ENCODE peak calls at places on chromosomes 5 and 9, in five cellular contexts. R is fibroblast of the aortic adventitia, P is cardiac muscle cell, K is Peyer's patch, C is RWPE2. E is an unnamed sample.

GRCh38 chr5:55923177-55923872 is 71.4 kb downstream of the IL6ST start:
- DNase-seq in C (no peak), K (no peak), P (no peak), R (no peak), E (no peak)

GRCh38 chr9:133673260-133673658 is 37.1 kb downstream of the DBH start:
- DNase-seq in K (no peak), C (no peak), P (no peak), R (no peak), E (no peak)

GRCh38 chr9:84673806-84674205 is 4.3 kb downstream of the NTRK2 start:
- DNase-seq in K (no peak), C (no peak), R (no peak), P (no peak), E (no peak)

GRCh38 chr5:54007822-54008777 is 302.3 kb downstream of the ARL15 start:
- DNase-seq in C (no peak), K (no peak), R (peak), P (peak), E (no peak)

GRCh38 chr5:21817668-21818419 is 1035.3 kb downstream of the CDH12 start:
- DNase-seq in P (peak), K (no peak), C (no peak), R (peak), E (no peak)

GRCh38 chr9:130536594-130537215 is 42.7 kb upstream of the FUBP3 start:
- DNase-seq in P (no peak), R (no peak), C (no peak), K (no peak), E (no peak)

GRCh38 chr5:111385970-111386831 is 126.1 kb downstream of the STARD4 start:
- DNase-seq in C (no peak), P (no peak), R (no peak), K (no peak), E (no peak)

GRCh38 chr5:107483625-107484024 is 187.1 kb downstream of the EFNA5 start:
- DNase-seq in C (no peak), R (no peak), K (no peak), P (no peak), E (no peak)

GRCh38 chr9:122127396-122127798 is 32.2 kb downstream of the NDUFA8 start:
- DNase-seq in P (no peak), C (no peak), R (no peak), K (no peak), E (no peak)

GRCh38 chr5:87327998-87328397 is 60.3 kb downstream of the RASA1 start:
- DNase-seq in K (no peak), C (no peak), P (no peak), R (peak), E (no peak)

GRCh38 chr5:9498541-9499497 is 47.1 kb downstream of the SEMA5A start:
- DNase-seq in P (peak), K (no peak), R (peak), C (no peak), E (no peak)

GRCh38 chr5:160469156-160470144 is 47.8 kb downstream of the PTTG1 start:
- DNase-seq in R (no peak), C (no peak), K (no peak), P (no peak), E (no peak)

GRCh38 chr9:92762781-92763708 is 1.6 kb downstream of the BICD2 start:
- DNase-seq in K (no peak), P (no peak), C (no peak), R (no peak), E (no peak)

GRCh38 chr9:35051069-35051967 is 21.1 kb downstream of the VCP start:
- DNase-seq in R (peak), P (peak), K (peak), C (no peak), E (no peak)

GRCh38 chr9:3768698-3769458 is 243.1 kb upstream of the RFX3 start:
- DNase-seq in C (no peak), R (peak), P (peak), K (no peak), E (no peak)

GRCh38 chr5:142803428-142804111 is 33.4 kb downstream of the ARHGAP26 start:
- DNase-seq in C (no peak), P (peak), R (no peak), K (no peak), E (no peak)

GRCh38 chr9:114525505-114525904 is 20.2 kb upstream of the WHRN start:
- DNase-seq in C (no peak), R (peak), K (no peak), P (peak), E (no peak)

GRCh38 chr5:114658179-114658578 is 296.3 kb downstream of the KCNN2 start:
- DNase-seq in P (no peak), R (no peak), C (no peak), K (no peak), E (no peak)

GRCh38 chr5:18333841-18334240 is 699.6 kb downstream of the TAF11L14 start:
- DNase-seq in R (no peak), C (no peak), K (no peak), P (no peak), E (no peak)

GRCh38 chr5:31364881-31365636 is 166.8 kb downstream of the DROSHA start:
- DNase-seq in C (no peak), P (peak), R (peak), K (no peak), E (no peak)

GRCh38 chr5:127697894-127698600 is 5.1 kb upstream of the CCDC192 start:
- DNase-seq in P (peak), C (no peak), K (no peak), R (peak), E (no peak)

GRCh38 chr9:134830926-134831720 is 49.5 kb upstream of the FCN2 start:
- DNase-seq in C (no peak), R (no peak), P (no peak), K (no peak), E (no peak)

GRCh38 chr5:159640376-159640775 is 275.9 kb upstream of the ADRA1B start:
- DNase-seq in P (no peak), C (no peak), K (no peak), R (no peak), E (no peak)

GRCh38 chr9:16950051-16950450 is 79.6 kb upstream of the BNC2 start:
- DNase-seq in R (no peak), C (no peak), K (no peak), P (no peak), E (no peak)

GRCh38 chr9:38372685-38373619 is 19.6 kb upstream of the ALDH1B1 start:
- DNase-seq in R (no peak), K (no peak), P (no peak), C (no peak), E (no peak)

GRCh38 chr5:65790371-65791163 is 68.6 kb downstream of the NLN start:
- DNase-seq in R (no peak), C (no peak), P (no peak), K (no peak), E (peak)

GRCh38 chr5:130295235-130295634 is 391.0 kb downstream of the CHSY3 start:
- DNase-seq in R (no peak), C (no peak), P (no peak), K (no peak), E (no peak)

GRCh38 chr9:87567047-87567446 is 69.4 kb downstream of the DAPK1 start:
- DNase-seq in P (peak), C (no peak), R (peak), K (no peak), E (no peak)

GRCh38 chr9:126000731-126001580 is 253.8 kb downstream of the PBX3 start:
- DNase-seq in C (no peak), R (no peak), K (no peak), P (peak), E (no peak)

GRCh38 chr5:74767579-74767913 is 497 bp downstream of the NSA2 start:
- DNase-seq in C (no peak), P (peak), K (no peak), R (peak), E (no peak)

GRCh38 chr9:134702291-134702690 is 60.7 kb downstream of the COL5A1 start:
- DNase-seq in K (no peak), C (no peak), R (no peak), P (no peak), E (no peak)

GRCh38 chr9:132804576-132805295 is 73.3 kb downstream of the AK8 start:
- DNase-seq in K (no peak), P (no peak), R (no peak), C (no peak), E (no peak)

GRCh38 chr9:118751077-118751847 is 618.0 kb downstream of the BRINP1 start:
- DNase-seq in K (no peak), P (no peak), C (no peak), R (no peak), E (no peak)

GRCh38 chr9:2066312-2067273 is 51.4 kb downstream of the SMARCA2 start:
- DNase-seq in K (no peak), R (peak), P (peak), C (no peak), E (no peak)

GRCh38 chr5:138503487-138504270 is 38.4 kb downstream of the EGR1 start:
- DNase-seq in C (no peak), P (peak), K (no peak), R (peak), E (no peak)

GRCh38 chr9:110638381-110638954 is 30.1 kb upstream of the MUSK start:
- DNase-seq in R (peak), P (peak), C (no peak), K (no peak), E (no peak)
- TF ChIP-seq CTCF in R (peak), P (peak), C (peak), K (peak), E (no peak)

GRCh38 chr9:74770508-74771261 is 117.0 kb downstream of the TRPM6 start:
- DNase-seq in R (no peak), K (peak), P (peak), C (no peak), E (peak)
- TF ChIP-seq CTCF in R (peak), K (no peak), P (peak), C (peak), E (peak)

GRCh38 chr5:149014634-149015033 is 48.2 kb downstream of the SH3TC2 start:
- DNase-seq in K (no peak), P (no peak), R (no peak), C (no peak), E (no peak)

GRCh38 chr5:149011731-149012130 is 51.1 kb downstream of the SH3TC2 start:
- DNase-seq in R (no peak), K (no peak), P (no peak), C (no peak), E (no peak)

GRCh38 chr5:149015126-149015525 is 47.7 kb downstream of the SH3TC2 start:
- DNase-seq in C (no peak), P (no peak), R (no peak), K (no peak), E (no peak)

GRCh38 chr5:149011084-149011483 is 51.8 kb downstream of the SH3TC2 start:
- DNase-seq in P (no peak), K (no peak), R (peak), C (peak), E (no peak)

DNA sequence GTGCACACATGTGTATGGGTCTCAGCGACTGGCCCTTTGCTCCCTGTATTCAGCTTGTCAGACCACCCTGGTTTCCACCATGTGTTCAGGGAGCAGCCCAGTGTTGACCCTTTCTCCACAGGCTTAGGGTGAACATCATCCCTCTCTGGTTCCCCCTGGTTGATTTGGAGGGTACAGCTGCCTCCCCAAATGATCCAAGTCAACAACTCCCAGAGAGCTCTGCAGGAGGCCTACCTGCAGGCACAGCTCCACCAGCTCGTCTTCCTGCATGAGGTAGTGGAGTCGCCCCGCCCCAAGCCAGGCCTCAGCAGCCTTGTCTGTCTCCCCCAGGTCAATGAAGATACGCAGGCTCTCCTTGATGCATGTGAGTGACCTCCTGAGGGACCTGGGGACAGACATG is 50.5 kb downstream of the SH3TC2 start:
- DNase-seq in K (no peak), C (no peak), R (no peak), P (no peak), E (no peak)
- TF ChIP-seq CTCF in K (no peak), C (no peak), R (no peak), P (no peak), E (no peak)

DNA sequence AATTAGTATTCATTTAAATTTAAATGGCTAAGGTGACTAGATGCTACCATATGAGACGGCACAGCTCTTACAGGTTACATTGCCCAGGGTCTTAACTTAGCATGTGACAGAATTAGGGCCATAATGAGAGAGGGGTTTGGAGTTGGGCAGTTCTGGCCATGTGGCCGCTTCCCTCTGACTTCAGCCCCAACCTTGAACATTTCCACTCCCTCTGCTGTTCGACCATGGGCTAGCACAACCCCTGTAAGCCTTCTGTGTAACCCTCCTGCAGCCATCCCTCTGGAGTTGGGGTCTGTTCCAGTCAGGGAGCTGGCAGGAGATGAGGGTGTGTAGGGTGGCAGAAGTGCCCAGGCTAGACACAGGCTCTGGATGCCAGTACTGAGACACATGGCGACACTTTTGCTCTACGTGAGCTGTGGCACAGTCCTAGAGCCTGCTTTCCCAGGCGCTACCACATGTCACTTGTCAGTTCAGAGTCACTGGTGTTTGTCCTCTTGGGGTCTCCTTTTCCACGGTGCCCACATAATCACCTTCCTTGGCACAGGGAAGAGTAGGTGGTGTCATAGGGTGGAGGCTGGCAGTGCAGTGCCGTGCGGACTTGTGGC is 128.7 kb upstream of the PITX1 start:
- DNase-seq in K (no peak), C (no peak), R (no peak), P (no peak), E (no peak)
- TF ChIP-seq CTCF in K (no peak), C (no peak), R (no peak), P (no peak), E (no peak)